ENCODE peak calls at places on chromosomes 12 and 14, in ten cellular contexts. Y, V, K, W, Q, F, G, J, I and H are unnamed samples.

GRCh38 chr14:65080954-65081747 is 21.2 kb downstream of the MAX start:
- DNase-seq in Q (no peak), K (no peak), W (no peak), V (no peak), J (no peak), I (no peak), Y (no peak), G (no peak), F (no peak), H (no peak)

GRCh38 chr14:103749860-103750259 is 34.2 kb downstream of the ZFYVE21 start:
- DNase-seq in V (no peak), Q (no peak), G (no peak), Y (no peak), W (no peak), I (no peak), F (no peak), K (no peak), J (no peak), H (no peak)

GRCh38 chr14:91510171-91511013 is at the start of gene PPP4R3A:
- DNase-seq in V (peak), W (peak), Y (peak), F (peak), I (peak), K (peak), G (peak), Q (peak), J (peak), H (peak)

GRCh38 chr14:77111021-77111420 is 13.0 kb downstream of the CIPC start:
- DNase-seq in Q (peak), K (no peak), W (no peak), J (no peak), G (no peak), F (peak), V (no peak), I (no peak), Y (no peak), H (peak)

GRCh38 chr12:129863938-129864337 is 39.9 kb downstream of the TMEM132D start:
- DNase-seq in K (no peak), F (no peak), Q (no peak), W (no peak), Y (no peak), G (no peak), V (peak), J (no peak), I (no peak), H (no peak)

GRCh38 chr12:9999016-9999415 is at the start of gene CLEC1B:
- DNase-seq in K (no peak), Y (no peak), V (no peak), I (no peak), F (no peak), W (no peak), J (no peak), Q (no peak), G (no peak), H (no peak)

GRCh38 chr12:94167071-94167806 is 18.9 kb downstream of the PLXNC1 start:
- DNase-seq in W (no peak), Y (no peak), Q (no peak), V (no peak), G (no peak), F (no peak), J (no peak), I (no peak), K (no peak), H (no peak)

GRCh38 chr14:67411820-67412421 is at the start of gene PLEK2:
- DNase-seq in Q (peak), V (peak), W (peak), J (no peak), K (no peak), I (peak), F (no peak), Y (no peak), G (no peak), H (peak)

GRCh38 chr12:52337054-52337453 is 15.9 kb upstream of the KRT83 start:
- DNase-seq in Q (no peak), J (no peak), I (no peak), Y (no peak), G (no peak), V (no peak), W (no peak), F (no peak), K (no peak), H (no peak)

GRCh38 chr14:64566651-64567122 is 16.9 kb downstream of the PPP1R36 start:
- DNase-seq in K (no peak), V (no peak), J (no peak), G (no peak), Q (peak), W (no peak), Y (no peak), F (no peak), I (no peak), H (no peak)